ENCODE peak calls at places on chromosomes 11 and 22, in four cellular contexts. I is putamen, Z is AG10803, D is AG04449. P is an unnamed sample.

GRCh38 chr22:46596032-46596441 is 24.1 kb upstream of the GRAMD4 start:
- DNase-seq in I (no peak), D (no peak), Z (peak; percentile 47), P (no peak)

GRCh38 chr11:15145635-15146034 is 30.9 kb downstream of the INSC start:
- DNase-seq in D (no peak), Z (no peak), I (no peak), P (no peak)

GRCh38 chr11:36417154-36417553 is 92.9 kb downstream of the TRAF6 start:
- DNase-seq in I (no peak), Z (no peak), D (no peak), P (no peak)

GRCh38 chr22:37747090-37747714 is 50.4 kb downstream of the TRIOBP start:
- DNase-seq in D (no peak), I (no peak), Z (peak; percentile 43), P (no peak)

GRCh38 chr11:129143335-129143734 is 48.8 kb downstream of the ARHGAP32 start:
- DNase-seq in Z (peak; percentile 97), I (peak; percentile 23), D (peak; percentile 95), P (peak; percentile 79)

GRCh38 chr11:78216571-78217287 is 28.0 kb downstream of the USP35 start:
- DNase-seq in Z (no peak), D (no peak), I (no peak), P (no peak)

GRCh38 chr11:86164106-86164505 is 80.4 kb upstream of the EED start:
- DNase-seq in I (no peak), D (no peak), Z (no peak), P (no peak)

GRCh38 chr11:45879803-45880685 is 5.4 kb upstream of the MAPK8IP1 start:
- DNase-seq in Z (peak; percentile 16), I (peak; percentile 81), D (no peak), P (peak; percentile 36)

GRCh38 chr11:11618973-11619435 is 2.8 kb downstream of the GALNT18 start:
- DNase-seq in I (no peak), Z (no peak), D (no peak), P (no peak)

GRCh38 chr22:18095101-18095805 is 15.4 kb upstream of the TUBA8 start:
- DNase-seq in Z (no peak), D (no peak), I (no peak), P (peak; percentile 56)

GRCh38 chr11:120303004-120303637 is 22.0 kb upstream of the TLCD5 start:
- DNase-seq in I (peak; percentile 34), D (no peak), Z (peak; percentile 76), P (peak; percentile 13)

GRCh38 chr11:20110908-20111669 is 49.2 kb downstream of the DBX1 start:
- DNase-seq in I (no peak), D (peak; percentile 83), Z (peak; percentile 84), P (no peak)

GRCh38 chr22:29797351-29797750 is 30.2 kb downstream of the UQCR10 start:
- DNase-seq in I (peak; percentile 26), D (no peak), Z (no peak), P (no peak)

GRCh38 chr11:16891964-16892363 is 122.2 kb downstream of the PLEKHA7 start:
- DNase-seq in Z (peak; percentile 88), I (no peak), D (peak; percentile 17), P (no peak)

GRCh38 chr22:50035976-50036375 is 22.1 kb downstream of the TTLL8 start:
- DNase-seq in D (no peak), I (no peak), Z (no peak), P (no peak)

GRCh38 chr11:28903716-28904115 is 795.5 kb downstream of the METTL15 start:
- DNase-seq in D (no peak), I (no peak), Z (no peak), P (no peak)

GRCh38 chr11:120431633-120432032 is 79.9 kb upstream of the GRIK4 start:
- DNase-seq in I (no peak), D (no peak), Z (peak; percentile 71), P (no peak)

GRCh38 chr11:104891135-104891534 is 7.1 kb downstream of the CASP12 start:
- DNase-seq in I (no peak), Z (peak; percentile 68), D (no peak), P (no peak)

GRCh38 chr11:48123249-48123875 is 93.2 kb upstream of the OR4B1 start:
- DNase-seq in I (no peak), D (no peak), Z (no peak), P (no peak)

GRCh38 chr11:11163256-11163655 is 189.8 kb downstream of the CSNK2A3 start:
- DNase-seq in I (no peak), Z (no peak), D (no peak), P (no peak)

GRCh38 chr22:46171940-46172339 is 21.6 kb downstream of the PPARA start:
- DNase-seq in I (no peak), Z (peak; percentile 90), D (peak; percentile 24), P (no peak)

GRCh38 chr22:31739795-31740201 is 10.1 kb downstream of the PRR14L start:
- DNase-seq in I (no peak), Z (no peak), D (no peak), P (no peak)

GRCh38 chr11:73147771-73148681 is 5.9 kb upstream of the FCHSD2 start:
- DNase-seq in D (no peak), Z (no peak), I (peak; percentile 53), P (peak; percentile 31)

GRCh38 chr11:72191961-72192381 is at the start of gene FOLR1:
- DNase-seq in D (no peak), I (no peak), Z (peak; percentile 14), P (no peak)

GRCh38 chr22:49176956-49177355 is 650.7 kb downstream of the BRD1 start:
- DNase-seq in D (no peak), I (no peak), Z (no peak), P (no peak)

GRCh38 chr11:99640671-99641070 is 619.9 kb downstream of the CNTN5 start:
- DNase-seq in D (no peak), Z (no peak), I (no peak), P (no peak)

GRCh38 chr22:50673231-50674126 is 856 bp downstream of the SHANK3 start:
- DNase-seq in Z (no peak), D (no peak), I (peak; percentile 64), P (no peak)

P was measured in occipital lobe.